ENCODE peak calls at places on chromosomes 2 and 18, in eight cellular contexts. V, N, H, Y, W, D, J and T are unnamed samples.

GRCh38 chr2:20384949-20385348 is 34.3 kb upstream of the PUM2 start:
- DNase-seq in Y (no peak), V (no peak), H (no peak), D (no peak), J (no peak), N (no peak), W (no peak), T (no peak)

GRCh38 chr2:179438653-179439052 is 174.0 kb upstream of the SESTD1 start:
- DNase-seq in J (no peak), Y (no peak), H (no peak), D (no peak), W (no peak), V (no peak), N (no peak), T (no peak)

GRCh38 chr2:233546774-233547173 is 19.8 kb downstream of the USP40 start:
- DNase-seq in W (no peak), N (no peak), J (no peak), Y (no peak), V (no peak), H (no peak), D (no peak), T (no peak)

GRCh38 chr18:23330423-23330822 is 122.7 kb upstream of the RIOK3 start:
- DNase-seq in D (no peak), W (peak; percentile 55), Y (no peak), H (no peak), N (no peak), J (peak; percentile 8), V (no peak), T (no peak)

GRCh38 chr2:149313512-149313972 is 16.8 kb upstream of the LYPD6 start:
- DNase-seq in H (no peak), V (no peak), J (peak; percentile 6), Y (peak; percentile 3), W (no peak), D (no peak), N (peak; percentile 64), T (no peak)

GRCh38 chr2:225100269-225100668 is 58.0 kb upstream of the DOCK10 start:
- DNase-seq in Y (peak; percentile 75), H (no peak), W (no peak), N (no peak), V (no peak), D (no peak), J (no peak), T (no peak)

GRCh38 chr2:71995067-71995665 is 152.5 kb downstream of the CYP26B1 start:
- DNase-seq in D (no peak), V (no peak), Y (no peak), N (peak; percentile 64), H (peak; percentile 25), J (no peak), W (no peak), T (no peak)

GRCh38 chr2:118046628-118047210 is 32.8 kb upstream of the CCDC93 start:
- DNase-seq in N (peak; percentile 56), Y (peak; percentile 35), H (peak; percentile 35), D (no peak), V (no peak), W (no peak), J (no peak), T (no peak)

GRCh38 chr2:207896525-207897295 is 127.0 kb upstream of the FZD5 start:
- DNase-seq in V (no peak), H (no peak), J (no peak), W (no peak), Y (no peak), N (peak; percentile 3), D (no peak), T (no peak)

GRCh38 chr18:4074647-4075046 is 380.5 kb downstream of the DLGAP1 start:
- DNase-seq in J (no peak), H (no peak), D (no peak), W (no peak), N (no peak), Y (peak; percentile 6), V (no peak), T (no peak)

GRCh38 chr2:28906376-28906775 is 11.9 kb downstream of the WDR43 start:
- DNase-seq in W (no peak), V (no peak), Y (no peak), D (no peak), H (no peak), J (no peak), N (no peak), T (no peak)

GRCh38 chr2:160288324-160288723 is 88.3 kb upstream of the ITGB6 start:
- DNase-seq in Y (no peak), V (no peak), J (no peak), W (no peak), N (no peak), H (no peak), D (no peak), T (no peak)

GRCh38 chr18:8989017-8989416 is 113.5 kb upstream of the NDUFV2 start:
- DNase-seq in W (no peak), V (no peak), J (no peak), H (no peak), Y (no peak), D (no peak), N (no peak), T (no peak)

GRCh38 chr2:10608273-10608672 is 81.5 kb downstream of the NOL10 start:
- DNase-seq in J (no peak), Y (no peak), H (no peak), V (no peak), D (no peak), W (no peak), N (no peak), T (no peak)

GRCh38 chr2:210559167-210559566 is 2.8 kb downstream of the CPS1 start:
- DNase-seq in N (peak; percentile 48), H (no peak), W (no peak), V (no peak), J (no peak), D (no peak), Y (no peak), T (no peak)

GRCh38 chr18:61203151-61203550 is 130.1 kb upstream of the CDH20 start:
- DNase-seq in H (peak; percentile 2), D (no peak), J (no peak), Y (peak; percentile 56), N (no peak), W (no peak), V (no peak), T (no peak)

GRCh38 chr18:59740131-59740530 is 42.9 kb upstream of the CCBE1 start:
- DNase-seq in Y (peak; percentile 59), N (no peak), D (no peak), J (no peak), W (no peak), H (no peak), V (no peak), T (no peak)

GRCh38 chr2:74262681-74263080 is 64.3 kb downstream of the MTHFD2 start:
- DNase-seq in H (no peak), J (no peak), D (no peak), N (no peak), Y (no peak), V (no peak), W (no peak), T (no peak)

GRCh38 chr2:223772363-223772762 is 65.0 kb downstream of the AP1S3 start:
- DNase-seq in V (no peak), D (no peak), W (no peak), Y (no peak), N (no peak), H (no peak), J (no peak), T (no peak)

GRCh38 chr2:62672601-62673000 is 32.9 kb upstream of the EHBP1 start:
- DNase-seq in D (no peak), Y (peak; percentile 88), J (no peak), N (peak; percentile 64), W (peak; percentile 51), H (no peak), V (no peak), T (no peak)

GRCh38 chr18:76365561-76365960 is 129.5 kb downstream of the ZNF516 start:
- DNase-seq in V (no peak), W (no peak), D (no peak), N (no peak), J (no peak), Y (no peak), H (no peak), T (no peak)

GRCh38 chr2:162293122-162293781 is 25.2 kb downstream of the IFIH1 start:
- DNase-seq in Y (peak; percentile 39), D (no peak), J (no peak), H (no peak), N (no peak), W (no peak), V (no peak), T (no peak)

GRCh38 chr2:61853086-61853847 is 593 bp downstream of the FAM161A start:
- DNase-seq in Y (peak; percentile 25), N (peak; percentile 78), D (no peak), J (peak; percentile 47), V (no peak), W (no peak), H (peak; percentile 38), T (peak; percentile 89)

GRCh38 chr2:105176429-105176828 is 65.1 kb upstream of the GPR45 start:
- DNase-seq in H (no peak), J (no peak), N (no peak), V (no peak), Y (no peak), W (no peak), D (no peak), T (no peak)

GRCh38 chr2:38690499-38691420 is 24.8 kb downstream of the GALM start:
- DNase-seq in W (no peak), H (peak; percentile 80), N (peak; percentile 88), V (no peak), J (no peak), D (no peak), Y (peak; percentile 96), T (no peak)

GRCh38 chr2:110748489-110748867 is 16.1 kb downstream of the ACOXL start:
- DNase-seq in Y (peak; percentile 81), W (no peak), N (no peak), J (peak; percentile 75), D (peak; percentile 44), H (no peak), V (no peak), T (no peak)

GRCh38 chr2:109331864-109332848 is 203.2 kb downstream of the SH3RF3 start:
- DNase-seq in W (peak; percentile 86), Y (peak; percentile 92), J (peak; percentile 47), N (peak; percentile 53), V (peak; percentile 86), D (peak; percentile 7), H (peak; percentile 89), T (peak; percentile 95)

GRCh38 chr2:182745061-182745460 is 29.0 kb downstream of the DNAJC10 start:
- DNase-seq in H (no peak), V (no peak), N (no peak), D (no peak), J (no peak), W (no peak), Y (no peak), T (no peak)

GRCh38 chr18:267380-267687 is 513 bp downstream of the THOC1 start:
- DNase-seq in W (peak; percentile 49), Y (peak; percentile 3), N (no peak), D (no peak), J (no peak), H (peak; percentile 10), V (no peak), T (no peak)

GRCh38 chr2:71705171-71705960 is 252.0 kb downstream of the DYSF start:
- DNase-seq in H (no peak), D (no peak), N (no peak), V (peak; percentile 72), W (no peak), J (no peak), Y (no peak), T (peak; percentile 68)

GRCh38 chr2:184927040-184927439 is 328.7 kb downstream of the ZNF804A start:
- DNase-seq in D (no peak), J (no peak), H (no peak), W (no peak), N (peak; percentile 6), V (no peak), Y (no peak), T (no peak)

GRCh38 chr2:40721595-40721994 is 269.7 kb upstream of the SLC8A1 start:
- DNase-seq in V (no peak), J (no peak), N (no peak), Y (peak; percentile 12), H (no peak), D (no peak), W (no peak), T (no peak)

GRCh38 chr2:46236876-46237859 is 60.0 kb upstream of the EPAS1 start:
- DNase-seq in W (no peak), H (no peak), J (no peak), V (no peak), D (no peak), N (no peak), Y (no peak), T (no peak)

GRCh38 chr18:596288-596881 is 403 bp upstream of the CLUL1 start:
- DNase-seq in N (peak; percentile 38), H (no peak), V (no peak), W (no peak), Y (no peak), D (no peak), J (peak; percentile 59), T (no peak)